ENCODE peak calls at places on chromosomes 16 and 17, in five cellular contexts. Z is gastrocnemius medialis, N is esophagus muscularis mucosa, B is BE2C, G is cardiac muscle cell. P is an unnamed sample.

GRCh38 chr17:41917957-41918391 is 777 bp downstream of the ACLY start:
- DNase-seq in N (no peak), Z (peak; percentile 36), B (peak; percentile 91), G (peak; percentile 66), P (peak; percentile 41)

GRCh38 chr17:34117811-34118210 is 137.3 kb upstream of the CCL2 start:
- DNase-seq in Z (no peak), G (no peak), N (peak; percentile 66), B (no peak), P (no peak)

GRCh38 chr17:4710693-4711634 is 532 bp downstream of the ARRB2 start:
- DNase-seq in B (no peak), G (no peak), Z (no peak), N (no peak), P (no peak)

GRCh38 chr17:7021993-7022778 is 664 bp upstream of the BCL6B start:
- DNase-seq in N (peak; percentile 94), B (peak; percentile 70), G (peak; percentile 87), Z (peak; percentile 71), P (peak; percentile 58)

GRCh38 chr17:68512967-68513474 is 791 bp downstream of the PRKAR1A start:
- DNase-seq in G (peak; percentile 36), B (no peak), Z (peak; percentile 61), N (no peak), P (peak; percentile 73)

GRCh38 chr17:32519769-32520701 is 33.2 kb downstream of the CDK5R1 start:
- DNase-seq in Z (no peak), G (no peak), B (no peak), N (no peak), P (peak; percentile 17)

GRCh38 chr17:30229012-30229411 is 6.5 kb downstream of the SLC6A4 start:
- DNase-seq in G (no peak), Z (no peak), N (no peak), B (no peak), P (peak; percentile 25)

GRCh38 chr17:33501185-33501584 is 208.1 kb upstream of the ASIC2 start:
- DNase-seq in N (no peak), B (no peak), G (no peak), Z (no peak), P (no peak)

GRCh38 chr17:3647251-3647650 is 10.7 kb downstream of the CTNS start:
- DNase-seq in N (no peak), B (no peak), G (no peak), Z (no peak), P (no peak)

GRCh38 chr16:80804061-80804450 is 342 bp downstream of the CDYL2 start:
- DNase-seq in G (peak; percentile 52), Z (no peak), N (no peak), B (peak; percentile 12), P (peak; percentile 31)

GRCh38 chr17:60481604-60482003 is 44.4 kb downstream of the APPBP2 start:
- DNase-seq in G (no peak), Z (no peak), N (no peak), B (no peak), P (no peak)

GRCh38 chr16:17396762-17397498 is 73.8 kb downstream of the XYLT1 start:
- DNase-seq in N (no peak), G (peak; percentile 46), Z (no peak), B (peak; percentile 55), P (peak; percentile 42)

GRCh38 chr16:65869261-65869660 is 497.2 kb upstream of the CDH5 start:
- DNase-seq in B (no peak), G (no peak), N (no peak), Z (no peak), P (no peak)

GRCh38 chr16:3761375-3762079 is 44.2 kb upstream of the TRAP1 start:
- DNase-seq in N (no peak), Z (no peak), B (peak; percentile 81), G (no peak), P (no peak)

GRCh38 chr17:44209786-44210341 is 9.6 kb downstream of the UBTF start:
- DNase-seq in B (no peak), N (no peak), G (no peak), Z (no peak), P (no peak)

GRCh38 chr16:50279142-50279865 is 13.0 kb downstream of the ADCY7 start:
- DNase-seq in N (no peak), Z (peak; percentile 58), G (no peak), B (no peak), P (no peak)

GRCh38 chr17:61218438-61218837 is 181.2 kb upstream of the TBX2 start:
- DNase-seq in B (no peak), Z (no peak), G (no peak), N (no peak), P (peak; percentile 80)

GRCh38 chr17:17570207-17570797 is 21.2 kb downstream of the PEMT start:
- DNase-seq in B (peak; percentile 63), G (peak; percentile 72), N (no peak), Z (peak; percentile 72), P (no peak)

GRCh38 chr17:67431210-67432015 is 54.3 kb downstream of the PITPNC1 start:
- DNase-seq in B (no peak), G (no peak), N (no peak), Z (no peak), P (peak; percentile 88)

GRCh38 chr17:45895969-45896793 is 1.8 kb downstream of the MAPT start:
- DNase-seq in Z (peak; percentile 34), B (peak; percentile 23), N (no peak), G (no peak), P (no peak)
- H3K4me3 ChIP-seq in Z (peak overlapping the region; percentile 100), B (peak overlapping the region; percentile 85), N (peak overlapping the region; percentile 78), G (no peak overlapping the region), P (no peak overlapping the region)

GRCh38 chr17:72696156-72696555 is 396.3 kb downstream of the SLC39A11 start:
- DNase-seq in G (no peak), Z (no peak), N (no peak), B (no peak), P (no peak)

GRCh38 chr17:72699566-72699965 is 392.9 kb downstream of the SLC39A11 start:
- DNase-seq in N (no peak), B (no peak), Z (no peak), G (no peak), P (peak; percentile 76)

GRCh38 chr17:72700226-72700625 is 392.3 kb downstream of the SLC39A11 start:
- DNase-seq in N (no peak), Z (no peak), G (no peak), B (no peak), P (no peak)

GRCh38 chr17:72693956-72694355 is 398.5 kb downstream of the SLC39A11 start:
- DNase-seq in N (no peak), G (no peak), Z (no peak), B (no peak), P (no peak)

GRCh38 chr17:72697602-72698146 is 394.8 kb downstream of the SLC39A11 start:
- DNase-seq in N (no peak), Z (no peak), B (peak; percentile 80), G (peak; percentile 10), P (no peak)
- TF ChIP-seq CTCF in N (no peak), Z (no peak), B (peak; percentile 48), G (no peak), P (no peak)

GRCh38 chr16:30903002-30903401 is 6.6 kb downstream of the CTF1 start:
- DNase-seq in B (no peak), G (no peak), Z (no peak), N (no peak), P (no peak)
- H3K4me3 ChIP-seq in B (no peak overlapping the region), G (no peak overlapping the region), Z (no peak overlapping the region), N (peak overlapping the region; percentile 63), P (no peak overlapping the region)

GRCh38 chr17:48816438-48816773 is 623 bp downstream of the TTLL6 start:
- DNase-seq in N (no peak), Z (no peak), B (no peak), G (no peak), P (no peak)

GRCh38 chr17:48819466-48819865 is 2.4 kb upstream of the TTLL6 start:
- DNase-seq in Z (no peak), G (no peak), N (no peak), B (no peak), P (no peak)

GRCh38 chr17:48818361-48818841 is 1.4 kb upstream of the TTLL6 start:
- DNase-seq in G (no peak), Z (no peak), N (no peak), B (no peak), P (no peak)

GRCh38 chr17:48814504-48814903 is 2.5 kb downstream of the TTLL6 start:
- DNase-seq in Z (peak; percentile 25), B (peak; percentile 72), N (no peak), G (peak; percentile 66), P (peak; percentile 55)

GRCh38 chr17:48816774-48817590 is at the start of gene TTLL6:
- DNase-seq in Z (peak; percentile 38), G (peak; percentile 95), B (peak; percentile 97), N (peak; percentile 93), P (peak; percentile 55)
- TF ChIP-seq CTCF in Z (no peak), G (no peak), B (no peak), N (no peak), P (no peak)

GRCh38 chr17:78862073-78863023 is 21.7 kb upstream of the USP36 start:
- DNase-seq in Z (peak; percentile 85), N (peak; percentile 97), G (no peak), B (no peak), P (peak; percentile 98)
- H3K4me3 ChIP-seq in Z (no peak overlapping the region), N (no peak overlapping the region), G (no peak overlapping the region), B (no peak overlapping the region), P (no peak overlapping the region)

GRCh38 chr16:15639061-15639568 is 3.8 kb downstream of the MARF1 start:
- DNase-seq in G (no peak), N (no peak), Z (no peak), B (no peak), P (no peak)
- TF ChIP-seq CTCF in G (no peak), N (no peak), Z (no peak), B (no peak), P (no peak)

GRCh38 chr16:71359431-71359830 is 908 bp downstream of the CALB2 start:
- DNase-seq in G (no peak), B (no peak), N (no peak), Z (no peak), P (no peak)

GRCh38 chr16:71358464-71359031 is at the start of gene CALB2:
- DNase-seq in B (peak; percentile 77), Z (peak; percentile 28), N (no peak), G (peak; percentile 84), P (peak; percentile 25)

GRCh38 chr16:71360378-71360777 is 1.9 kb downstream of the CALB2 start:
- DNase-seq in Z (no peak), G (no peak), B (no peak), N (no peak), P (peak; percentile 92)

GRCh38 chr16:71356051-71356740 is 2.3 kb upstream of the CALB2 start:
- DNase-seq in B (no peak), N (no peak), G (no peak), Z (no peak), P (no peak)

DNA sequence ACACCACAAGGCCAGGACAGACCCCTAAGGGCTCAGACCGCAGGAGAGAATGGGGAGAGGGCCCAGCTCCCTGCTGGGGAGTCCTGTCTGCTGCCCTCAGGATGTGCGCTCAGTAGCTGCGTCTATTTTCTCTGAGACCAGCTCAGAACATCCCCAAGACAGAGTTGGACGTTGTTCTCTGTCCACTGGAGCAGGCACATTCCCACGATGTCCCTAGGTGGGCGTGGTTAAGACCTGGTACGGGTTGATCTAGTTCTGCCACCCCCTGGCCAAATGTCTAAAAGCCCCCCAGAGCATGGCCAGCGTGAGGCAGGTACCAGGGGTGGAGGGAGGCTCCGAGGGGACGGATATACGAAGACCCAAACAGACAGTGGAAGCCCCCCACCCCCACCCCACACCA is 842 bp upstream of the CALB2 start:
- DNase-seq in G (peak; percentile 17), N (no peak), Z (no peak), B (no peak), P (no peak)
- H3K4me3 ChIP-seq in G (no peak overlapping the region), N (no peak overlapping the region), Z (no peak overlapping the region), B (no peak overlapping the region), P (no peak overlapping the region)